ENCODE peak calls at places on chromosomes 11 and 22, in ten cellular contexts. One of them, this sample, is unnamed.

GRCh38 chr11:78417175-78417887 is at the start of gene GAB2:
- DNase-seq in Caco-2: peak; percentile 69
- DNase-seq in pancreas: peak; percentile 45
- DNase-seq in keratinocyte: no peak
- DNase-seq in naive thymus-derived CD4-positive, alpha-beta T cell: peak; percentile 33
- DNase-seq in IMR-90: no peak
- DNase-seq in upper lobe of right lung: no peak
- DNase-seq in mesenchymal stem cell: no peak
- DNase-seq in H9: peak; percentile 64
- DNase-seq in stomach: peak; percentile 51
- DNase-seq in this sample: no peak

GRCh38 chr11:64007160-64007628 is 21.0 kb downstream of the OTUB1 start:
- DNase-seq in mesenchymal stem cell: peak; percentile 56
- DNase-seq in naive thymus-derived CD4-positive, alpha-beta T cell: no peak
- DNase-seq in keratinocyte: no peak
- DNase-seq in IMR-90: no peak
- DNase-seq in stomach: no peak
- DNase-seq in H9: peak; percentile 58
- DNase-seq in upper lobe of right lung: no peak
- DNase-seq in Caco-2: no peak
- DNase-seq in pancreas: no peak
- DNase-seq in this sample: no peak

GRCh38 chr22:29344137-29344536 is 28.6 kb upstream of the RASL10A start:
- DNase-seq in naive thymus-derived CD4-positive, alpha-beta T cell: no peak
- DNase-seq in stomach: peak; percentile 88
- DNase-seq in pancreas: peak; percentile 79
- DNase-seq in Caco-2: no peak
- DNase-seq in H9: no peak
- DNase-seq in mesenchymal stem cell: peak; percentile 69
- DNase-seq in IMR-90: peak; percentile 79
- DNase-seq in upper lobe of right lung: peak; percentile 87
- DNase-seq in keratinocyte: peak; percentile 66
- DNase-seq in this sample: no peak

GRCh38 chr22:23856721-23857605 is 712 bp upstream of the SLC2A11 start:
- DNase-seq in mesenchymal stem cell: peak; percentile 88
- DNase-seq in keratinocyte: no peak
- DNase-seq in H9: peak; percentile 71
- DNase-seq in Caco-2: peak; percentile 80
- DNase-seq in pancreas: peak; percentile 55
- DNase-seq in upper lobe of right lung: peak; percentile 77
- DNase-seq in IMR-90: peak; percentile 46
- DNase-seq in stomach: no peak
- DNase-seq in naive thymus-derived CD4-positive, alpha-beta T cell: no peak
- DNase-seq in this sample: peak; percentile 31

GRCh38 chr11:119453881-119454280 is 30.9 kb upstream of the THY1 start:
- DNase-seq in H9: no peak
- DNase-seq in pancreas: no peak
- DNase-seq in upper lobe of right lung: no peak
- DNase-seq in IMR-90: no peak
- DNase-seq in Caco-2: no peak
- DNase-seq in mesenchymal stem cell: no peak
- DNase-seq in naive thymus-derived CD4-positive, alpha-beta T cell: no peak
- DNase-seq in keratinocyte: no peak
- DNase-seq in stomach: no peak
- DNase-seq in this sample: no peak

GRCh38 chr22:39785232-39785631 is 108.3 kb downstream of the ENTHD1 start:
- DNase-seq in keratinocyte: no peak
- DNase-seq in H9: no peak
- DNase-seq in upper lobe of right lung: no peak
- DNase-seq in Caco-2: no peak
- DNase-seq in naive thymus-derived CD4-positive, alpha-beta T cell: no peak
- DNase-seq in stomach: no peak
- DNase-seq in mesenchymal stem cell: no peak
- DNase-seq in pancreas: no peak
- DNase-seq in IMR-90: no peak
- DNase-seq in this sample: no peak

GRCh38 chr22:17120281-17120680 is 879 bp downstream of the TMEM121B start:
- DNase-seq in naive thymus-derived CD4-positive, alpha-beta T cell: peak; percentile 58
- DNase-seq in H9: peak; percentile 93
- DNase-seq in upper lobe of right lung: peak; percentile 78
- DNase-seq in stomach: peak; percentile 51
- DNase-seq in Caco-2: peak; percentile 73
- DNase-seq in keratinocyte: no peak
- DNase-seq in mesenchymal stem cell: peak; percentile 42
- DNase-seq in pancreas: peak; percentile 55
- DNase-seq in IMR-90: peak; percentile 30
- DNase-seq in this sample: peak; percentile 19

GRCh38 chr22:30830907-30831306 is 136.2 kb downstream of the OSBP2 start:
- DNase-seq in pancreas: no peak
- DNase-seq in keratinocyte: peak; percentile 94
- DNase-seq in upper lobe of right lung: no peak
- DNase-seq in stomach: peak; percentile 55
- DNase-seq in Caco-2: no peak
- DNase-seq in mesenchymal stem cell: no peak
- DNase-seq in H9: no peak
- DNase-seq in naive thymus-derived CD4-positive, alpha-beta T cell: no peak
- DNase-seq in IMR-90: peak; percentile 97
- DNase-seq in this sample: peak; percentile 64

GRCh38 chr11:88402784-88403183 is 65.2 kb upstream of the CTSC start:
- DNase-seq in H9: no peak
- DNase-seq in keratinocyte: no peak
- DNase-seq in pancreas: no peak
- DNase-seq in upper lobe of right lung: no peak
- DNase-seq in stomach: no peak
- DNase-seq in IMR-90: peak; percentile 77
- DNase-seq in naive thymus-derived CD4-positive, alpha-beta T cell: no peak
- DNase-seq in mesenchymal stem cell: peak; percentile 65
- DNase-seq in Caco-2: no peak
- DNase-seq in this sample: no peak

GRCh38 chr11:67271548-67272284 is 5.4 kb downstream of the GRK2 start:
- DNase-seq in naive thymus-derived CD4-positive, alpha-beta T cell: peak; percentile 66
- DNase-seq in upper lobe of right lung: peak; percentile 67
- DNase-seq in pancreas: no peak
- DNase-seq in mesenchymal stem cell: no peak
- DNase-seq in H9: no peak
- DNase-seq in stomach: no peak
- DNase-seq in keratinocyte: no peak
- DNase-seq in Caco-2: peak; percentile 38
- DNase-seq in IMR-90: no peak
- DNase-seq in this sample: peak; percentile 20

GRCh38 chr11:20639688-20640087 is 29.7 kb upstream of the NELL1 start:
- DNase-seq in keratinocyte: no peak
- DNase-seq in stomach: no peak
- DNase-seq in upper lobe of right lung: no peak
- DNase-seq in H9: no peak
- DNase-seq in naive thymus-derived CD4-positive, alpha-beta T cell: no peak
- DNase-seq in mesenchymal stem cell: no peak
- DNase-seq in Caco-2: no peak
- DNase-seq in pancreas: no peak
- DNase-seq in IMR-90: no peak
- DNase-seq in this sample: no peak

GRCh38 chr11:72578991-72579815 is 95.0 kb downstream of the PDE2A start:
- DNase-seq in H9: no peak
- DNase-seq in upper lobe of right lung: peak; percentile 52
- DNase-seq in IMR-90: no peak
- DNase-seq in pancreas: no peak
- DNase-seq in naive thymus-derived CD4-positive, alpha-beta T cell: no peak
- DNase-seq in mesenchymal stem cell: no peak
- DNase-seq in keratinocyte: no peak
- DNase-seq in stomach: no peak
- DNase-seq in Caco-2: peak; percentile 35
- DNase-seq in this sample: no peak

GRCh38 chr11:19474954-19475811 is 234.4 kb upstream of the E2F8 start:
- DNase-seq in stomach: no peak
- DNase-seq in upper lobe of right lung: no peak
- DNase-seq in keratinocyte: no peak
- DNase-seq in pancreas: no peak
- DNase-seq in IMR-90: no peak
- DNase-seq in Caco-2: no peak
- DNase-seq in mesenchymal stem cell: no peak
- DNase-seq in H9: no peak
- DNase-seq in naive thymus-derived CD4-positive, alpha-beta T cell: no peak
- DNase-seq in this sample: no peak

GRCh38 chr11:40280161-40281054 is 1179.0 kb downstream of the LRRC4C start:
- DNase-seq in IMR-90: no peak
- DNase-seq in Caco-2: no peak
- DNase-seq in pancreas: no peak
- DNase-seq in H9: no peak
- DNase-seq in keratinocyte: no peak
- DNase-seq in mesenchymal stem cell: peak; percentile 50
- DNase-seq in upper lobe of right lung: no peak
- DNase-seq in stomach: no peak
- DNase-seq in naive thymus-derived CD4-positive, alpha-beta T cell: no peak
- DNase-seq in this sample: no peak

GRCh38 chr11:12655842-12656241 is 18.4 kb upstream of the TEAD1 start:
- DNase-seq in upper lobe of right lung: no peak
- DNase-seq in H9: no peak
- DNase-seq in keratinocyte: no peak
- DNase-seq in pancreas: no peak
- DNase-seq in mesenchymal stem cell: no peak
- DNase-seq in naive thymus-derived CD4-positive, alpha-beta T cell: no peak
- DNase-seq in Caco-2: no peak
- DNase-seq in IMR-90: no peak
- DNase-seq in stomach: no peak
- DNase-seq in this sample: no peak

GRCh38 chr11:6022954-6023353 is 7.6 kb downstream of the OR56A1 start:
- DNase-seq in Caco-2: no peak
- DNase-seq in H9: no peak
- DNase-seq in stomach: no peak
- DNase-seq in pancreas: no peak
- DNase-seq in keratinocyte: no peak
- DNase-seq in IMR-90: peak; percentile 43
- DNase-seq in naive thymus-derived CD4-positive, alpha-beta T cell: peak; percentile 24
- DNase-seq in upper lobe of right lung: no peak
- DNase-seq in mesenchymal stem cell: peak; percentile 41
- DNase-seq in this sample: peak; percentile 37

GRCh38 chr11:130369141-130369691 is 54.5 kb upstream of the ZBTB44 start:
- DNase-seq in mesenchymal stem cell: no peak
- DNase-seq in naive thymus-derived CD4-positive, alpha-beta T cell: no peak
- DNase-seq in Caco-2: no peak
- DNase-seq in upper lobe of right lung: no peak
- DNase-seq in H9: no peak
- DNase-seq in IMR-90: no peak
- DNase-seq in stomach: no peak
- DNase-seq in keratinocyte: no peak
- DNase-seq in pancreas: no peak
- DNase-seq in this sample: no peak

GRCh38 chr22:23478175-23478574 is 101.9 kb downstream of the IGLL1 start:
- DNase-seq in naive thymus-derived CD4-positive, alpha-beta T cell: no peak
- DNase-seq in upper lobe of right lung: no peak
- DNase-seq in IMR-90: no peak
- DNase-seq in stomach: no peak
- DNase-seq in pancreas: no peak
- DNase-seq in Caco-2: no peak
- DNase-seq in H9: no peak
- DNase-seq in mesenchymal stem cell: peak; percentile 9
- DNase-seq in keratinocyte: no peak
- DNase-seq in this sample: no peak

GRCh38 chr22:45877651-45878050 is 99.3 kb downstream of the WNT7B start:
- DNase-seq in pancreas: peak; percentile 12
- DNase-seq in upper lobe of right lung: no peak
- DNase-seq in stomach: peak; percentile 21
- DNase-seq in naive thymus-derived CD4-positive, alpha-beta T cell: no peak
- DNase-seq in keratinocyte: no peak
- DNase-seq in mesenchymal stem cell: no peak
- DNase-seq in Caco-2: peak; percentile 26
- DNase-seq in H9: no peak
- DNase-seq in IMR-90: no peak
- DNase-seq in this sample: no peak

GRCh38 chr22:36356708-36357694 is 30.8 kb downstream of the MYH9 start:
- DNase-seq in naive thymus-derived CD4-positive, alpha-beta T cell: peak; percentile 44
- DNase-seq in IMR-90: peak; percentile 62
- DNase-seq in stomach: no peak
- DNase-seq in upper lobe of right lung: no peak
- DNase-seq in Caco-2: no peak
- DNase-seq in pancreas: no peak
- DNase-seq in mesenchymal stem cell: peak; percentile 67
- DNase-seq in H9: no peak
- DNase-seq in keratinocyte: no peak
- DNase-seq in this sample: no peak
- H3K4me1 ChIP-seq in naive thymus-derived CD4-positive, alpha-beta T cell: peaks cover 94% of the 10 kb centered on the region
- H3K4me1 ChIP-seq in IMR-90: peaks cover 62% of the 10 kb centered on the region
- H3K4me1 ChIP-seq in stomach: peaks cover 96% of the 10 kb centered on the region
- H3K4me1 ChIP-seq in upper lobe of right lung: peaks cover 93% of the 10 kb centered on the region
- H3K4me1 ChIP-seq in Caco-2: peaks cover 88% of the 10 kb centered on the region
- H3K4me1 ChIP-seq in pancreas: peaks cover 80% of the 10 kb centered on the region
- H3K4me1 ChIP-seq in mesenchymal stem cell: peaks cover 46% of the 10 kb centered on the region
- H3K4me1 ChIP-seq in H9: peaks cover 25% of the 10 kb centered on the region
- H3K4me1 ChIP-seq in keratinocyte: peaks cover 85% of the 10 kb centered on the region
- H3K4me1 ChIP-seq in this sample: peaks cover 18% of the 10 kb centered on the region

DNA sequence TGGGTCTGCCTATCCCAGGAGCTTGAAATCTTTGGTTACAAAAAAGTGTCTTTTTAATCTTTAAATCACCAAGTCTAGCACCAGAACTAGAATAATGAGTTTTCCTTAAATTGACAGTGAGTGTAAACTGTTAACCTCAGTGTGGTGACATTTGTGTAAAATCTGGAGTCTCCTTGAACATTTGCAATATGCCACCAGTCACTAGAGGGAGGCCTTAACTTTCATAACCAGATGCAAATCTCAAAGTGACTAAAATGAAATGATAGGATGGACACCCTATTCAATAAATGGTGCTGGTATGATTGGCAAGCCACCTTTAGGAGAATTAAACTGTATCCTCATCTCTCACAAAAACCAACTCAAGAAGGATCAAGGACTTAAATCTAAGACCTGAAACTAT is 8.3 kb upstream of the SCGB1D2 start:
- DNase-seq in mesenchymal stem cell: no peak
- DNase-seq in keratinocyte: no peak
- DNase-seq in pancreas: no peak
- DNase-seq in H9: no peak
- DNase-seq in upper lobe of right lung: no peak
- DNase-seq in naive thymus-derived CD4-positive, alpha-beta T cell: no peak
- DNase-seq in stomach: no peak
- DNase-seq in Caco-2: no peak
- DNase-seq in IMR-90: no peak
- DNase-seq in this sample: no peak
- H3K4me1 ChIP-seq in mesenchymal stem cell: no peaks in the 10 kb centered on the region
- H3K4me1 ChIP-seq in keratinocyte: no peaks in the 10 kb centered on the region
- H3K4me1 ChIP-seq in pancreas: no peaks in the 10 kb centered on the region
- H3K4me1 ChIP-seq in H9: no peaks in the 10 kb centered on the region
- H3K4me1 ChIP-seq in upper lobe of right lung: no peaks in the 10 kb centered on the region
- H3K4me1 ChIP-seq in naive thymus-derived CD4-positive, alpha-beta T cell: no peaks in the 10 kb centered on the region
- H3K4me1 ChIP-seq in stomach: no peaks in the 10 kb centered on the region
- H3K4me1 ChIP-seq in Caco-2: no peaks in the 10 kb centered on the region
- H3K4me1 ChIP-seq in IMR-90: no peaks in the 10 kb centered on the region
- H3K4me1 ChIP-seq in this sample: no peaks in the 10 kb centered on the region

GRCh38 chr22:38503021-38503420 is 3.1 kb downstream of the DDX17 start:
- DNase-seq in IMR-90: no peak
- DNase-seq in naive thymus-derived CD4-positive, alpha-beta T cell: no peak
- DNase-seq in upper lobe of right lung: no peak
- DNase-seq in Caco-2: no peak
- DNase-seq in keratinocyte: no peak
- DNase-seq in stomach: no peak
- DNase-seq in pancreas: no peak
- DNase-seq in H9: no peak
- DNase-seq in mesenchymal stem cell: no peak
- DNase-seq in this sample: no peak
- H3K4me1 ChIP-seq in IMR-90: peaks cover 9% of the 10 kb centered on the region
- H3K4me1 ChIP-seq in naive thymus-derived CD4-positive, alpha-beta T cell: peaks cover 48% of the 10 kb centered on the region
- H3K4me1 ChIP-seq in upper lobe of right lung: peaks cover 47% of the 10 kb centered on the region
- H3K4me1 ChIP-seq in Caco-2: peaks cover 28% of the 10 kb centered on the region
- H3K4me1 ChIP-seq in keratinocyte: peaks cover 21% of the 10 kb centered on the region
- H3K4me1 ChIP-seq in stomach: peaks cover 22% of the 10 kb centered on the region
- H3K4me1 ChIP-seq in pancreas: peaks cover 32% of the 10 kb centered on the region
- H3K4me1 ChIP-seq in H9: no peaks in the 10 kb centered on the region
- H3K4me1 ChIP-seq in mesenchymal stem cell: peaks cover 4% of the 10 kb centered on the region
- H3K4me1 ChIP-seq in this sample: no peaks in the 10 kb centered on the region

GRCh38 chr11:4098026-4098621 is 3.5 kb downstream of the RRM1 start:
- DNase-seq in pancreas: no peak
- DNase-seq in keratinocyte: no peak
- DNase-seq in H9: no peak
- DNase-seq in stomach: no peak
- DNase-seq in upper lobe of right lung: no peak
- DNase-seq in naive thymus-derived CD4-positive, alpha-beta T cell: no peak
- DNase-seq in IMR-90: peak; percentile 31
- DNase-seq in Caco-2: no peak
- DNase-seq in mesenchymal stem cell: no peak
- DNase-seq in this sample: no peak
- H3K4me1 ChIP-seq in pancreas: no peaks in the 10 kb centered on the region
- H3K4me1 ChIP-seq in keratinocyte: peaks cover 22% of the 10 kb centered on the region
- H3K4me1 ChIP-seq in H9: no peaks in the 10 kb centered on the region
- H3K4me1 ChIP-seq in stomach: peaks cover 17% of the 10 kb centered on the region
- H3K4me1 ChIP-seq in upper lobe of right lung: peaks cover 5% of the 10 kb centered on the region
- H3K4me1 ChIP-seq in naive thymus-derived CD4-positive, alpha-beta T cell: peaks cover 15% of the 10 kb centered on the region
- H3K4me1 ChIP-seq in IMR-90: peaks cover 9% of the 10 kb centered on the region
- H3K4me1 ChIP-seq in Caco-2: peaks cover 9% of the 10 kb centered on the region
- H3K4me1 ChIP-seq in mesenchymal stem cell: peaks cover 5% of the 10 kb centered on the region
- H3K4me1 ChIP-seq in this sample: peaks cover 6% of the 10 kb centered on the region

This sample was measured in small intestine.